ENCODE peak calls at places on chromosome 12, in four cellular contexts. One of them, this sample, is unnamed.

GRCh38 chr12:124867389-124867930 is 3.8 kb upstream of the SCARB1 start:
- DNase-seq in HEK293T: no peak
- DNase-seq in H7: no peak
- DNase-seq in AG20443: no peak
- DNase-seq in this sample: no peak

GRCh38 chr12:29782821-29783772 is 645 bp downstream of the TMTC1 start:
- DNase-seq in H7: peak; percentile 73
- DNase-seq in HEK293T: peak; percentile 49
- DNase-seq in AG20443: peak; percentile 36
- DNase-seq in this sample: peak; percentile 29

GRCh38 chr12:4700621-4701026 is 19.6 kb upstream of the GALNT8 start:
- DNase-seq in H7: no peak
- DNase-seq in HEK293T: no peak
- DNase-seq in AG20443: no peak
- DNase-seq in this sample: no peak

GRCh38 chr12:118429703-118430383 is 53.5 kb downstream of the SUDS3 start:
- DNase-seq in AG20443: no peak
- DNase-seq in H7: no peak
- DNase-seq in HEK293T: no peak
- DNase-seq in this sample: no peak

GRCh38 chr12:47281667-47282171 is 202.0 kb upstream of the AMIGO2 start:
- DNase-seq in H7: no peak
- DNase-seq in AG20443: no peak
- DNase-seq in HEK293T: no peak
- DNase-seq in this sample: no peak

GRCh38 chr12:79420146-79420618 is 270.6 kb downstream of the PAWR start:
- DNase-seq in AG20443: peak; percentile 52
- DNase-seq in H7: peak; percentile 34
- DNase-seq in HEK293T: peak; percentile 32
- DNase-seq in this sample: no peak

GRCh38 chr12:89551747-89552146 is 25.9 kb upstream of the POC1B start:
- DNase-seq in AG20443: no peak
- DNase-seq in H7: no peak
- DNase-seq in HEK293T: no peak
- DNase-seq in this sample: no peak

GRCh38 chr12:49903351-49903699 is 375 bp downstream of the FAIM2 start:
- DNase-seq in AG20443: no peak
- DNase-seq in H7: no peak
- DNase-seq in HEK293T: no peak
- DNase-seq in this sample: no peak

GRCh38 chr12:13368971-13369370 is 172.4 kb downstream of the EMP1 start:
- DNase-seq in AG20443: no peak
- DNase-seq in H7: no peak
- DNase-seq in HEK293T: no peak
- DNase-seq in this sample: no peak

GRCh38 chr12:105852496-105852895 is 286.3 kb downstream of the NUAK1 start:
- DNase-seq in AG20443: no peak
- DNase-seq in HEK293T: no peak
- DNase-seq in H7: no peak
- DNase-seq in this sample: no peak

GRCh38 chr12:113030875-113031525 is 25.5 kb upstream of the DTX1 start:
- DNase-seq in AG20443: peak; percentile 77
- DNase-seq in HEK293T: peak; percentile 48
- DNase-seq in H7: peak; percentile 79
- DNase-seq in this sample: peak; percentile 23

GRCh38 chr12:132471011-132471857 is 18.7 kb upstream of the FBRSL1 start:
- DNase-seq in H7: no peak
- DNase-seq in AG20443: no peak
- DNase-seq in HEK293T: no peak
- DNase-seq in this sample: no peak

GRCh38 chr12:59839514-59839913 is 243.7 kb downstream of the SLC16A7 start:
- DNase-seq in HEK293T: no peak
- DNase-seq in H7: no peak
- DNase-seq in AG20443: no peak
- DNase-seq in this sample: no peak

GRCh38 chr12:31756977-31757420 is 28.2 kb upstream of the AMN1 start:
- DNase-seq in HEK293T: no peak
- DNase-seq in AG20443: no peak
- DNase-seq in H7: no peak
- DNase-seq in this sample: no peak

GRCh38 chr12:42407306-42407705 is 81.3 kb downstream of the PPHLN1 start:
- DNase-seq in H7: no peak
- DNase-seq in HEK293T: no peak
- DNase-seq in AG20443: peak; percentile 6
- DNase-seq in this sample: no peak

GRCh38 chr12:118946256-118946655 is 35.1 kb upstream of the SRRM4 start:
- DNase-seq in H7: no peak
- DNase-seq in HEK293T: no peak
- DNase-seq in AG20443: no peak
- DNase-seq in this sample: no peak

GRCh38 chr12:108875682-108876361 is 4.1 kb upstream of the DAO start:
- DNase-seq in H7: no peak
- DNase-seq in AG20443: no peak
- DNase-seq in HEK293T: no peak
- DNase-seq in this sample: no peak

GRCh38 chr12:56839489-56840442 is 76.6 kb downstream of the HSD17B6 start:
- DNase-seq in AG20443: peak; percentile 32
- DNase-seq in HEK293T: peak; percentile 54
- DNase-seq in H7: peak; percentile 53
- DNase-seq in this sample: peak; percentile 30

GRCh38 chr12:51793201-51793600 is 55.3 kb downstream of the FIGNL2 start:
- DNase-seq in HEK293T: no peak
- DNase-seq in H7: no peak
- DNase-seq in AG20443: peak; percentile 26
- DNase-seq in this sample: no peak

GRCh38 chr12:39764944-39765560 is 145.4 kb upstream of the ABCD2 start:
- DNase-seq in H7: peak; percentile 16
- DNase-seq in HEK293T: peak; percentile 39
- DNase-seq in AG20443: peak; percentile 60
- DNase-seq in this sample: no peak

GRCh38 chr12:1863823-1864222 is 43.5 kb downstream of the LRTM2 start:
- DNase-seq in AG20443: no peak
- DNase-seq in HEK293T: no peak
- DNase-seq in H7: no peak
- DNase-seq in this sample: no peak

GRCh38 chr12:123180171-123180570 is 29.3 kb upstream of the PITPNM2 start:
- DNase-seq in H7: no peak
- DNase-seq in HEK293T: no peak
- DNase-seq in AG20443: no peak
- DNase-seq in this sample: no peak

GRCh38 chr12:24741216-24741615 is 207.7 kb downstream of the BCAT1 start:
- DNase-seq in AG20443: no peak
- DNase-seq in H7: no peak
- DNase-seq in HEK293T: no peak
- DNase-seq in this sample: no peak

GRCh38 chr12:130709151-130710000 is 6.7 kb downstream of the RIMBP2 start:
- DNase-seq in AG20443: no peak
- DNase-seq in H7: no peak
- DNase-seq in HEK293T: no peak
- DNase-seq in this sample: no peak

GRCh38 chr12:51087818-51088217 is 4.4 kb upstream of the CSRNP2 start:
- DNase-seq in HEK293T: no peak
- DNase-seq in AG20443: no peak
- DNase-seq in H7: no peak
- DNase-seq in this sample: no peak

GRCh38 chr12:18576104-18576622 is 161.6 kb downstream of the PLCZ1 start:
- DNase-seq in HEK293T: no peak
- DNase-seq in H7: no peak
- DNase-seq in AG20443: peak; percentile 14
- DNase-seq in this sample: no peak

GRCh38 chr12:120939954-120940353 is 35.8 kb upstream of the SPPL3 start:
- DNase-seq in H7: no peak
- DNase-seq in HEK293T: no peak
- DNase-seq in AG20443: no peak
- DNase-seq in this sample: no peak

GRCh38 chr12:27245039-27245438 is 953 bp downstream of the STK38L start:
- DNase-seq in AG20443: no peak
- DNase-seq in H7: no peak
- DNase-seq in HEK293T: no peak
- DNase-seq in this sample: no peak

GRCh38 chr12:47964102-47964723 is 817 bp downstream of the TMEM106C start:
- DNase-seq in HEK293T: no peak
- DNase-seq in H7: peak; percentile 64
- DNase-seq in AG20443: no peak
- DNase-seq in this sample: no peak

GRCh38 chr12:116143883-116144266 is 133.6 kb downstream of the MED13L start:
- DNase-seq in H7: no peak
- DNase-seq in HEK293T: no peak
- DNase-seq in AG20443: peak; percentile 64
- DNase-seq in this sample: no peak

GRCh38 chr12:8622681-8623080 is 10.0 kb upstream of the AICDA start:
- DNase-seq in HEK293T: no peak
- DNase-seq in H7: no peak
- DNase-seq in AG20443: no peak
- DNase-seq in this sample: no peak